ENCODE peak calls at places on chromosomes 7 and 10, in six cellular contexts. One of them, this sample, is unnamed.

GRCh38 chr7:135508853-135509588 is 881 bp downstream of the CNOT4 start:
- DNase-seq in IMR-90: peak
- DNase-seq in esophagus squamous epithelium: no peak
- DNase-seq in testis: peak
- DNase-seq in ovary: peak
- DNase-seq in A549: peak
- DNase-seq in this sample: no peak

GRCh38 chr10:15744217-15744865 is 24.6 kb upstream of the ITGA8 start:
- DNase-seq in IMR-90: peak
- DNase-seq in esophagus squamous epithelium: no peak
- DNase-seq in testis: peak
- DNase-seq in ovary: peak
- DNase-seq in A549: peak
- DNase-seq in this sample: no peak

GRCh38 chr10:133309720-133310398 is 1.1 kb downstream of the ZNF511 start:
- DNase-seq in IMR-90: no peak
- DNase-seq in esophagus squamous epithelium: no peak
- DNase-seq in testis: no peak
- DNase-seq in ovary: peak
- DNase-seq in A549: no peak
- DNase-seq in this sample: no peak

GRCh38 chr7:6451224-6451705 is 3.5 kb upstream of the DAGLB start:
- DNase-seq in IMR-90: no peak
- DNase-seq in esophagus squamous epithelium: no peak
- DNase-seq in testis: no peak
- DNase-seq in ovary: no peak
- DNase-seq in A549: no peak
- DNase-seq in this sample: no peak

GRCh38 chr7:18356195-18356645 is 139.3 kb upstream of the HDAC9 start:
- DNase-seq in IMR-90: peak
- DNase-seq in esophagus squamous epithelium: no peak
- DNase-seq in testis: no peak
- DNase-seq in ovary: no peak
- DNase-seq in A549: peak
- DNase-seq in this sample: no peak

GRCh38 chr7:73446716-73447115 is 13.1 kb downstream of the FZD9 start:
- DNase-seq in IMR-90: no peak
- DNase-seq in esophagus squamous epithelium: no peak
- DNase-seq in testis: no peak
- DNase-seq in ovary: no peak
- DNase-seq in A549: no peak
- DNase-seq in this sample: no peak

GRCh38 chr7:90661290-90662151 is 65.4 kb downstream of the CDK14 start:
- DNase-seq in IMR-90: peak
- DNase-seq in esophagus squamous epithelium: no peak
- DNase-seq in testis: no peak
- DNase-seq in ovary: no peak
- DNase-seq in A549: no peak
- DNase-seq in this sample: no peak

GRCh38 chr10:6649903-6650302 is 69.8 kb upstream of the PRKCQ start:
- DNase-seq in IMR-90: no peak
- DNase-seq in esophagus squamous epithelium: no peak
- DNase-seq in testis: no peak
- DNase-seq in ovary: no peak
- DNase-seq in A549: no peak
- DNase-seq in this sample: no peak

GRCh38 chr10:75180592-75180991 is 30.0 kb upstream of the VDAC2 start:
- DNase-seq in IMR-90: peak
- DNase-seq in esophagus squamous epithelium: no peak
- DNase-seq in testis: no peak
- DNase-seq in ovary: no peak
- DNase-seq in A549: no peak
- DNase-seq in this sample: no peak

GRCh38 chr10:61642692-61643091 is 20.0 kb upstream of the CABCOCO1 start:
- DNase-seq in IMR-90: peak
- DNase-seq in esophagus squamous epithelium: no peak
- DNase-seq in testis: no peak
- DNase-seq in ovary: no peak
- DNase-seq in A549: no peak
- DNase-seq in this sample: no peak

GRCh38 chr7:14446829-14447228 is 455.7 kb downstream of the DGKB start:
- DNase-seq in IMR-90: no peak
- DNase-seq in esophagus squamous epithelium: no peak
- DNase-seq in testis: no peak
- DNase-seq in ovary: no peak
- DNase-seq in A549: no peak
- DNase-seq in this sample: no peak

GRCh38 chr7:103113164-103113563 is 35.7 kb downstream of the NAPEPLD start:
- DNase-seq in IMR-90: peak
- DNase-seq in esophagus squamous epithelium: no peak
- DNase-seq in testis: no peak
- DNase-seq in ovary: no peak
- DNase-seq in A549: no peak
- DNase-seq in this sample: no peak

GRCh38 chr7:114419441-114420107 is 5.0 kb downstream of the FOXP2 start:
- DNase-seq in IMR-90: peak
- DNase-seq in esophagus squamous epithelium: no peak
- DNase-seq in testis: no peak
- DNase-seq in ovary: no peak
- DNase-seq in A549: no peak
- DNase-seq in this sample: no peak

GRCh38 chr10:95864906-95865813 is 42.6 kb upstream of the CC2D2B start:
- DNase-seq in IMR-90: peak
- DNase-seq in esophagus squamous epithelium: no peak
- DNase-seq in testis: no peak
- DNase-seq in ovary: peak
- DNase-seq in A549: peak
- DNase-seq in this sample: no peak

GRCh38 chr7:86926732-86927131 is 132.7 kb downstream of the ELAPOR2 start:
- DNase-seq in IMR-90: peak
- DNase-seq in esophagus squamous epithelium: no peak
- DNase-seq in testis: peak
- DNase-seq in ovary: no peak
- DNase-seq in A549: peak
- DNase-seq in this sample: no peak

GRCh38 chr10:8691498-8692017 is 637.1 kb downstream of the GATA3 start:
- DNase-seq in IMR-90: no peak
- DNase-seq in esophagus squamous epithelium: no peak
- DNase-seq in testis: no peak
- DNase-seq in ovary: no peak
- DNase-seq in A549: no peak
- DNase-seq in this sample: no peak

GRCh38 chr7:2037805-2038635 is 194.7 kb downstream of the MAD1L1 start:
- DNase-seq in IMR-90: peak
- DNase-seq in esophagus squamous epithelium: no peak
- DNase-seq in testis: peak
- DNase-seq in ovary: peak
- DNase-seq in A549: no peak
- DNase-seq in this sample: peak

GRCh38 chr7:39838326-39838725 is 111.7 kb upstream of the CDK13 start:
- DNase-seq in IMR-90: peak
- DNase-seq in esophagus squamous epithelium: no peak
- DNase-seq in testis: no peak
- DNase-seq in ovary: peak
- DNase-seq in A549: no peak
- DNase-seq in this sample: peak

GRCh38 chr7:96415293-96415940 is 93.5 kb upstream of the SLC25A13 start:
- DNase-seq in IMR-90: no peak
- DNase-seq in esophagus squamous epithelium: no peak
- DNase-seq in testis: no peak
- DNase-seq in ovary: no peak
- DNase-seq in A549: no peak
- DNase-seq in this sample: no peak

GRCh38 chr10:105063796-105064195 is 422.7 kb downstream of the SORCS3 start:
- DNase-seq in IMR-90: no peak
- DNase-seq in esophagus squamous epithelium: no peak
- DNase-seq in testis: peak
- DNase-seq in ovary: no peak
- DNase-seq in A549: no peak
- DNase-seq in this sample: no peak

DNA sequence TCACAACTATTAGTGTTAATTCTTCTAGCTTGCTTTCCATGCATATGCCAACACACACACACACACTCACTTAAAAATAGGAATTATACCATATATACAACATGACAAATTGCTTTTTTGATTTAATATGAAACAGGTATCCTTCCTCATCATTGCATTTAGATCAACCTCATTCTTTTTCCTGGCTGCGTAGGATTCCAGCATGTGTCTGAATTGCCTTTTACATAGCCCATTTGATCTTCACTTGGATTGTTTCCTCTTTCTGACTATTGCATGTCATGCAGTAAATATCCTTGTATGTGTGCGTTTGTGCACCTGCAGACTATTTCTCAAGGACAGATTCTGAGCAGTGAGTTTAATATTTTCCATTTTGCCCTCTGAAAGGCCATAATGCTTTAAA is 28.2 kb downstream of the TACR2 start:
- DNase-seq in IMR-90: no peak
- DNase-seq in esophagus squamous epithelium: no peak
- DNase-seq in testis: no peak
- DNase-seq in ovary: no peak
- DNase-seq in A549: no peak
- DNase-seq in this sample: no peak
- H3K27ac ChIP-seq in IMR-90: no peak
- H3K27ac ChIP-seq in esophagus squamous epithelium: no peak
- H3K27ac ChIP-seq in testis: no peak
- H3K27ac ChIP-seq in ovary: no peak
- H3K27ac ChIP-seq in A549: no peak
- H3K27ac ChIP-seq in this sample: no peak

DNA sequence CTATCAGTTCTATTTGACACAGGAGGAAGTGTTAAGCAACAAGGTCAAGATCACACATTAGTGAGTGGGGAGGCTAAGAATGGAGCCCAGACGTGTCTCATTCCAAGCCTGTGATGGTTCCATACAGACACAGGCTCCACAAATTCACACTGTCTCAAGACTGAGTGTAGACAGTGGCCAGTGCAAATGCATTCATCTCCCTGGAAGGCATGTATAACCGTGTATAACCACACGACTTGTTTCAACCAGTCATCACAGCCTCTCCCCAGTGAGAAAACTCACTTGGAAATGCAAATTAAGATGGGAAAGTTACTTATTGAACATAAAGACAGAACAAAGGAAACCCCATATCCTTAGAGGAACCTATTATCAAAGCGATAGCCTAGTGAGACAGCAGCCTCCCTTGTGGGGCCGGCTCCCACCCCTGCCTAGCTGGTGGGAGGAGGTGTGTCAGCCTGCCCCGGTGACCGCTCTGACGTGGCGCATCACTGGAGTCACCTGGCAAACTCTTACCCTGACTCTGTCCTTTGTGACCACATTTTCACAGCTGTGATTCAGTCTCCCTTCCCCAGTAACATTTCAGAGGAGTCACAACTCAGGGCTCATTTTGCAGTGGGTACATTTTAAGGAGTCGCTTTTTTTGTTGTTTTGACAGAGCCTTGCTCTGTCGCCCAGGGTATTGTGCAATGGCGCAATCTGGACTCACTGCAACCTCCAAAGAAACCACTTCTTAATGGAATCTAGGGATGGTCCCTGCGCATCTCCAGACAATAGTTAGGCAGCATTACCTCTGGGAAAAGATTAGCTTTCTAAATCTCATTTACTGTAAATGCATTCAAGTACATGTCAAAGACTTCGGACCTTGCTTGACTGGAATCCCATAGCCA is 126.6 kb upstream of the PARD3 start:
- DNase-seq in IMR-90: peak
- DNase-seq in esophagus squamous epithelium: no peak
- DNase-seq in testis: no peak
- DNase-seq in ovary: no peak
- DNase-seq in A549: no peak
- DNase-seq in this sample: no peak
- TF ChIP-seq POLR2A in IMR-90: no peak
- TF ChIP-seq POLR2A in esophagus squamous epithelium: no peak
- TF ChIP-seq POLR2A in testis: no peak
- TF ChIP-seq POLR2A in ovary: no peak
- TF ChIP-seq POLR2A in A549: no peak
- TF ChIP-seq POLR2A in this sample: no peak

DNA sequence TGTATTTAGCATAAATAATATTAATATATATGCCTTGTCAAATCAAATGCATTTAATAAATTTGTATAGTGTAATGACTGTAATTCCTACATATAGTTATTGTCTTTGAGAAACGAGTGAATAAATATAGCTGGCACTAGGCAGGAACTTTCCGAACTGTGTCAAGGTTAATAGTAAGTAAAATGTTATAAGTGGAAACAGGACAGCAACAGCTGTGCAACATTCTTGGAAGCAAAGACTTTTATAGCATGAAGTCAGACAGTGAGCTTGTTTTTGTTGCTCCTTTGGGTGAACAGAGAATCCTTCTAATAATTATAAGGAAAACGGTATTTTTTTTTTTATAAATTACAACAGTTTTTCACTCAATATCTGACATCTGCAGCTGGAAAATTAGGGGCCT is 14.0 kb upstream of the EXOC6 start:
- DNase-seq in IMR-90: peak
- DNase-seq in esophagus squamous epithelium: no peak
- DNase-seq in testis: no peak
- DNase-seq in ovary: no peak
- DNase-seq in A549: no peak
- DNase-seq in this sample: no peak
- H3K4me3 ChIP-seq in IMR-90: no peak
- H3K4me3 ChIP-seq in esophagus squamous epithelium: no peak
- H3K4me3 ChIP-seq in testis: no peak
- H3K4me3 ChIP-seq in ovary: no peak
- H3K4me3 ChIP-seq in A549: no peak
- H3K4me3 ChIP-seq in this sample: no peak

GRCh38 chr7:7704867-7705266 is 13.5 kb downstream of the RPA3 start:
- DNase-seq in IMR-90: no peak
- DNase-seq in esophagus squamous epithelium: no peak
- DNase-seq in testis: no peak
- DNase-seq in ovary: no peak
- DNase-seq in A549: no peak
- DNase-seq in this sample: no peak

GRCh38 chr7:7703427-7703826 is 15.0 kb downstream of the RPA3 start:
- DNase-seq in IMR-90: no peak
- DNase-seq in esophagus squamous epithelium: no peak
- DNase-seq in testis: no peak
- DNase-seq in ovary: no peak
- DNase-seq in A549: no peak
- DNase-seq in this sample: no peak

GRCh38 chr7:7701513-7701912 is 16.9 kb downstream of the RPA3 start:
- DNase-seq in IMR-90: no peak
- DNase-seq in esophagus squamous epithelium: no peak
- DNase-seq in testis: no peak
- DNase-seq in ovary: no peak
- DNase-seq in A549: no peak
- DNase-seq in this sample: no peak

GRCh38 chr7:7705316-7705715 is 13.1 kb downstream of the RPA3 start:
- DNase-seq in IMR-90: peak
- DNase-seq in esophagus squamous epithelium: no peak
- DNase-seq in testis: no peak
- DNase-seq in ovary: no peak
- DNase-seq in A549: no peak
- DNase-seq in this sample: no peak

DNA sequence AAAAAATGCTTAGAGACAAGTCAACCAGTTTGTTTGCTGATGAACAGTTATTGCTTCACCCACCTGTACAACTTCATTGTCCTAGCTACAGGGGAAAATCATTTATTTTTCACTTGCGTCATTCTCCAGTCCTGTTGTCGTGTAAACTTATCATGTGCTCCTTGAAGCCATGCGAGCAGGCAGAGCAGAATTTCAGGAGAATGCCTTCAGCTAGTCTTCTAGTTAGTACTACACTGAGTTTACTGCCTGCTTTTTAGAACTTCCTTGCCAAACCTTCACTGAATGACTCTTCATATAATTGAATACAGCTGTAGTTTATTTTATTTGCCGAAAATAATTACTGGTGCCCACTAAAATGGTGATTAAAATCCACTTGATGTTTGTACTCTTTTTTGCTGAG is 15.6 kb downstream of the RPA3 start:
- DNase-seq in IMR-90: peak
- DNase-seq in esophagus squamous epithelium: no peak
- DNase-seq in testis: no peak
- DNase-seq in ovary: no peak
- DNase-seq in A549: no peak
- DNase-seq in this sample: no peak
- H3K27ac ChIP-seq in IMR-90: no peak
- H3K27ac ChIP-seq in esophagus squamous epithelium: no peak
- H3K27ac ChIP-seq in testis: no peak
- H3K27ac ChIP-seq in ovary: no peak
- H3K27ac ChIP-seq in A549: no peak
- H3K27ac ChIP-seq in this sample: no peak